ENCODE peak calls at places on chromosomes 2 and 18, in six cellular contexts. E is prostate gland, U is spleen, X is endothelial cell of umbilical vein, Y is upper lobe of left lung, P is vagina. W is an unnamed sample.

GRCh38 chr2:240519396-240520142 is 38.2 kb downstream of the ANKMY1 start:
- DNase-seq in X (no peak), Y (no peak), E (no peak), U (peak; percentile 47), P (peak; percentile 60), W (no peak)

GRCh38 chr2:28710545-28710944 is 41.1 kb upstream of the PPP1CB start:
- DNase-seq in P (no peak), U (no peak), X (no peak), Y (no peak), E (no peak), W (no peak)

GRCh38 chr18:44839239-44839666 is 158.6 kb downstream of the SETBP1 start:
- DNase-seq in Y (no peak), X (peak; percentile 13), E (peak; percentile 36), P (no peak), U (peak; percentile 93), W (peak; percentile 47)

GRCh38 chr2:226813148-226813701 is 13.6 kb upstream of the IRS1 start:
- DNase-seq in U (no peak), E (no peak), Y (no peak), P (no peak), X (no peak), W (no peak)

GRCh38 chr18:58669731-58670379 is 1.4 kb upstream of the MALT1 start:
- DNase-seq in U (no peak), Y (no peak), X (peak; percentile 12), P (no peak), E (peak; percentile 45), W (no peak)

GRCh38 chr2:120465989-120466703 is 120.2 kb downstream of the INHBB start:
- DNase-seq in P (no peak), E (no peak), Y (peak; percentile 74), X (no peak), U (peak; percentile 55), W (no peak)

GRCh38 chr2:218927411-218927810 is 32.1 kb upstream of the CDK5R2 start:
- DNase-seq in X (no peak), E (no peak), U (no peak), P (no peak), Y (no peak), W (no peak)

GRCh38 chr2:16314691-16315457 is 350.8 kb downstream of the CYRIA start:
- DNase-seq in Y (no peak), X (no peak), U (no peak), P (no peak), E (no peak), W (no peak)

GRCh38 chr2:88950010-88950409 is 258.5 kb downstream of the RPIA start:
- DNase-seq in E (no peak), X (peak; percentile 24), U (no peak), P (no peak), Y (no peak), W (no peak)

GRCh38 chr2:44989176-44989575 is 20.1 kb downstream of the SIX2 start:
- DNase-seq in U (no peak), Y (no peak), P (no peak), E (no peak), X (no peak), W (no peak)

GRCh38 chr18:41324934-41325333 is 630.1 kb upstream of the PIK3C3 start:
- DNase-seq in U (no peak), X (no peak), E (no peak), P (no peak), Y (no peak), W (no peak)

GRCh38 chr2:169716938-169717690 is 16.5 kb upstream of the KLHL23 start:
- DNase-seq in X (peak; percentile 94), P (no peak), U (no peak), E (peak; percentile 48), Y (peak; percentile 6), W (no peak)

GRCh38 chr18:75036941-75037516 is 171.9 kb downstream of the PTGR3 start:
- DNase-seq in U (no peak), P (no peak), E (no peak), X (no peak), Y (no peak), W (no peak)

GRCh38 chr2:238841542-238842181 is 6.2 kb upstream of the TWIST2 start:
- DNase-seq in E (no peak), P (no peak), U (no peak), X (no peak), Y (no peak), W (no peak)

DNA sequence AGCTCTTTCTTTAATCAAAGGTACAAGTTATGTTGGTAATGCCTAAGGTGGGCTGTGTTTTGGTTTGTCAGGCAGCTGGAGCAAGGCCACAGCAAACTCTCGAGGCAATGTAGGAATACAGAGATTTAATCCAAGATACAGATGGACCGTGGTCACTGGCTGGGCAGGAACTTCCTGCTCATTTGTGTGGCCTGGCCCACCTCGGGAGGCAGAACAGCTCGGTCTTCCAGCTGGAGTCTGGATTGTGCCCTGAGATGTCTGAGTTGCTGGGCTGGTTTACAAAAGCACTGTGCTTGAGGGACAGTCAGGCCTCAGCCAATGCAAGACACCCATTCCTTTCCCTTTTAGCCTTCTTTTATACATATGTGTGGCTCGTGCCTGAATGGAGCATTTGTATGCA is 506.1 kb upstream of the SALL3 start:
- DNase-seq in U (no peak), Y (no peak), E (no peak), X (no peak), P (no peak), W (no peak)
- TF ChIP-seq POLR2AphosphoS5 in U (no peak), Y (no peak), E (no peak), X (no peak), P (no peak), W (no peak)

GRCh38 chr2:99335911-99336779 is at the start of gene TXNDC9:
- DNase-seq in P (peak; percentile 99), E (peak; percentile 100), U (peak; percentile 99), X (peak; percentile 100), Y (peak; percentile 98), W (peak; percentile 84)
- TF ChIP-seq POLR2A in P (no peak), E (peak; percentile 31), U (no peak), X (peak; percentile 97), Y (peak; percentile 78), W (peak; percentile 97)

GRCh38 chr2:47160207-47160606 is 5.1 kb upstream of the STPG4 start:
- DNase-seq in U (no peak), E (no peak), Y (no peak), P (no peak), X (no peak), W (no peak)

GRCh38 chr2:47159627-47160026 is 4.5 kb upstream of the STPG4 start:
- DNase-seq in Y (no peak), E (no peak), U (no peak), P (no peak), X (no peak), W (no peak)

GRCh38 chr2:47161475-47161874 is 6.4 kb upstream of the STPG4 start:
- DNase-seq in P (no peak), X (no peak), U (no peak), E (no peak), Y (no peak), W (no peak)

GRCh38 chr2:47155091-47155876 is at the start of gene STPG4:
- DNase-seq in P (no peak), U (peak; percentile 65), E (no peak), Y (peak; percentile 69), X (no peak), W (no peak)

DNA sequence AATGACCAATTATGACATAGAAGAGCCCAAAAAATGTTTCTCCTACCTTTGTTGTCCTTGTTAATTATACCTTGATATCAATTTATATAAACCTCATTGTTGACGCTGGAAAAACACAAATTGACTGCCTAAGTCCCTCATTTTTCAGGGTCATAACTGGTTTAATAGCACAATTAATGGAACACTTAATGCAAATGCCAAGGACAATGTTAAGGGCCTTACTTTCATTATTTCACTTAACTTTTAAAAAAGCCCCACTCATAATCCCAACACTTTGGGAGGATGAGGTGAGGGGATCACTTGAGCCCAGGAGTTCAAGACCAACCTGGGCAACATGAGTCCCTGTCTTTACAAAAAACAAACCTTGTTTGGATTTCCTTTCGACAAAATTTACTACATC is 3.5 kb upstream of the STPG4 start:
- DNase-seq in X (no peak), U (no peak), P (no peak), E (no peak), Y (no peak), W (no peak)
- TF ChIP-seq POLR2AphosphoS5 in X (peak; percentile 7), U (no peak), P (no peak), E (no peak), Y (no peak), W (no peak)

GRCh38 chr2:174487536-174488162 is 820 bp upstream of the GPR155 start:
- DNase-seq in P (no peak), U (no peak), X (no peak), E (no peak), Y (no peak), W (no peak)

GRCh38 chr2:174485763-174486613 is 841 bp downstream of the GPR155 start:
- DNase-seq in Y (no peak), X (peak; percentile 36), U (peak; percentile 83), P (no peak), E (no peak), W (no peak)

GRCh38 chr2:174484573-174484972 is 2.3 kb downstream of the GPR155 start:
- DNase-seq in P (no peak), X (no peak), U (no peak), Y (no peak), E (no peak), W (no peak)

GRCh38 chr2:174490032-174490431 is 3.2 kb upstream of the GPR155 start:
- DNase-seq in U (no peak), P (no peak), E (no peak), Y (no peak), X (no peak), W (no peak)

DNA sequence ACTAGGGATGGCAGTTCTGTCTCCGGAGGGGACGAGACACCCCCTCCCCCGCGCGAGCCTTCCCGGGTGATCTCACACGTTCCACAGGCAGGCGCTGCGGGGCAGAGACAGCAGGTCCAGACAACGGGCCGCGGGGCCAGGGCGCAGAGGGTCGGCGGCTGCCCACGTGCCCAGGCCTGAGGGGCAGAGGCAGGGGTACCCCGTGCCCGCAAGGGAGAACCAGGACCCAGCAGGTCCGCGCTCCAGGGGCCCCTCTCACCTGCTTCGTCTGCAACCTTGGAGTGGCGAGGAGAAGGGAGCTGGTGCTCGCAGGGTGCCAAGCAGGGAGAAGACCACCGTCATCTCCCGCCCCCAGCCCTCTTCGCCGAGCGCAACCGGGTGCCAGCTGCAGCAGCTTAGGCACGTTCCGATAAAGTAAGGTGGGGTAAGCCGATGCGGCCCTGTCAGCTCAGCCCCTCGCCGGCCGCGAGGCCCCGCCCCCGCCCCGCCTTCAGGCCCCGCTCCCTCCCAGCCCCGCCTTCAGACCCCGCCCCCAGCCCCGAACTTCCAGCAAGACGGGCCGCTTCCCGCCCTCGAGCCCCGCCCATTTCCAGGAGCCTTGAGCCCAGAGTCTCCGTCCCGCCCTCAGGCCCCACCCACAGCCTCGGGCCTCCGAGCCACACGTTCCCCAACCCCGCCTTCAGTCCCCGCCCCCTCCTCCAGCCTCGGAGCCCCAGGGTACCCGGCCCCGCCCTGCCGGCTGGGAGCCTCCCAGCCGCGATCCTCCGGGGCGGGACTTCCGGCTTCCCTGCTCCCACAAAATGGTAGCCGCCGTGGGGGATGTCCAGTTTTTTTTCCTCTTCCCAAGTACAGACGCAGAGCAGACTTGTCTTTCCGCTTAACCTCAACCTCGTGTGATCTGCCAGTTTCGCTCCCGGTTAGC is at the start of gene GPR155:
- DNase-seq in E (peak; percentile 99), P (peak; percentile 97), X (peak; percentile 98), U (peak; percentile 100), Y (peak; percentile 98), W (peak; percentile 84)
- TF ChIP-seq POLR2A in E (no peak), P (no peak), X (peak; percentile 86), U (no peak), Y (no peak), W (peak; percentile 54)

DNA sequence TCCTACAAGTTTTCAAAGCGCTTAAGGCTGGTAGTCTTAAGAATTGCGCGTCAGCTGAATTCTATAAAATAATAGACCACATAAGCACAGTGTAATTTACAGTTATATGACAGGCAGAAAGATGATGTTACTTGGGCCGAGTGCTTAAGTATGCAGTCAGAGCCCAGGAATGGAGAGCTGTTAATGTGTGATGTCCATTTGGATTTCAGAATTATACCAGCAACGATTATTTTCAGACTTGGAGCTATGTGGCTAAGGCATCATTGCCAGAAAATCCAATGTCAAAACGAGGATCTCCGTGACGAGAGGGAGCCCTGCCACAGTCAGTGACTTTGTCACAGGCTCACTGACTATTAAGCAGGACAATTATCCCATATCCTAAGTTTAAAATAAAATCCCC is 3.4 kb downstream of the KLF7 start:
- DNase-seq in P (no peak), Y (no peak), U (no peak), E (no peak), X (peak; percentile 42), W (no peak)
- TF ChIP-seq POLR2AphosphoS5 in P (no peak), Y (no peak), U (no peak), E (no peak), X (no peak), W (no peak)